ENCODE peak calls at places on chromosomes 6 and 20, in nine cellular contexts. X, D, U, K, F, O, E, T and P are unnamed samples. For H3K27me3, the result is how much of the 10 kb centered on the place peaks cover.

GRCh38 chr6:35722121-35722761 is 14.6 kb upstream of the ARMC12 start:
- DNase-seq in X (no peak), D (peak), U (peak), K (peak), F (no peak), O (no peak), E (no peak), T (no peak), P (no peak)

GRCh38 chr20:44702776-44703175 is 12.4 kb upstream of the CCN5 start:
- DNase-seq in X (peak), D (no peak), U (peak), K (peak), F (peak), O (no peak), E (no peak), T (no peak), P (peak)

GRCh38 chr20:19757973-19758887 is at the start of gene RIN2:
- DNase-seq in X (peak), D (peak), U (peak), K (peak), F (peak), O (peak), E (no peak), T (no peak), P (peak)

GRCh38 chr6:44676246-44676790 is 288.8 kb downstream of the CDC5L start:
- DNase-seq in X (no peak), D (no peak), U (no peak), K (no peak), F (no peak), O (no peak), E (no peak), T (no peak), P (no peak)

GRCh38 chr6:7758456-7758855 is 32.6 kb downstream of the BMP6 start:
- DNase-seq in X (peak), D (no peak), U (no peak), K (peak), F (peak), O (no peak), E (no peak), T (no peak), P (no peak)

GRCh38 chr6:51792273-51793030 is 295.0 kb downstream of the PKHD1 start:
- DNase-seq in X (no peak), D (no peak), U (no peak), K (no peak), F (no peak), O (peak), E (no peak), T (no peak), P (no peak)

GRCh38 chr6:116714761-116715160 is 33.8 kb downstream of the KPNA5 start:
- DNase-seq in X (no peak), D (no peak), U (no peak), K (no peak), F (no peak), O (no peak), E (no peak), T (no peak), P (no peak)

GRCh38 chr20:55132523-55132922 is 657.1 kb downstream of the DOK5 start:
- DNase-seq in X (no peak), D (no peak), U (no peak), K (no peak), F (no peak), O (no peak), E (no peak), T (no peak), P (no peak)

GRCh38 chr20:63322146-63322922 is 29.3 kb downstream of the COL20A1 start:
- DNase-seq in X (no peak), D (peak), U (no peak), K (no peak), F (no peak), O (no peak), E (no peak), T (no peak), P (peak)

GRCh38 chr6:165049362-165049761 is 260.0 kb downstream of the C6orf118 start:
- DNase-seq in X (peak), D (no peak), U (peak), K (no peak), F (no peak), O (peak), E (no peak), T (no peak), P (no peak)

GRCh38 chr6:31615748-31616147 is 714 bp downstream of the AIF1 start:
- DNase-seq in X (no peak), D (no peak), U (no peak), K (no peak), F (no peak), O (no peak), E (peak), T (peak), P (no peak)

GRCh38 chr6:150492941-150493340 is 106.7 kb upstream of the PLEKHG1 start:
- DNase-seq in X (peak), D (no peak), U (no peak), K (no peak), F (no peak), O (peak), E (no peak), T (no peak), P (no peak)

GRCh38 chr20:37356387-37356786 is 10.4 kb downstream of the SRC start:
- DNase-seq in X (no peak), D (peak), U (no peak), K (peak), F (peak), O (no peak), E (no peak), T (no peak), P (peak)

GRCh38 chr6:42404494-42404893 is 47.2 kb downstream of the TRERF1 start:
- DNase-seq in X (peak), D (no peak), U (peak), K (peak), F (no peak), O (no peak), E (peak), T (peak), P (no peak)

GRCh38 chr6:121951918-121952379 is 447.5 kb upstream of the HSF2 start:
- DNase-seq in X (peak), D (no peak), U (no peak), K (peak), F (no peak), O (peak), E (no peak), T (no peak), P (peak)

GRCh38 chr6:150547511-150548222 is 52.0 kb upstream of the PLEKHG1 start:
- DNase-seq in X (no peak), D (no peak), U (peak), K (no peak), F (no peak), O (no peak), E (no peak), T (no peak), P (no peak)

GRCh38 chr6:53605543-53606235 is 59.9 kb downstream of the KLHL31 start:
- DNase-seq in X (no peak), D (no peak), U (no peak), K (no peak), F (no peak), O (no peak), E (no peak), T (no peak), P (no peak)

GRCh38 chr6:138013949-138014348 is 93.3 kb downstream of the PERP start:
- DNase-seq in X (no peak), D (no peak), U (no peak), K (no peak), F (no peak), O (no peak), E (no peak), T (no peak), P (no peak)

GRCh38 chr20:63032861-63033634 is 26.3 kb upstream of the BHLHE23 start:
- DNase-seq in X (no peak), D (peak), U (no peak), K (no peak), F (peak), O (no peak), E (no peak), T (no peak), P (no peak)

GRCh38 chr6:125142614-125143013 is 11.0 kb upstream of the TPD52L1 start:
- DNase-seq in X (no peak), D (no peak), U (no peak), K (peak), F (no peak), O (no peak), E (no peak), T (no peak), P (no peak)

GRCh38 chr20:45436732-45437485 is 21.0 kb downstream of the PIGT start:
- DNase-seq in X (peak), D (peak), U (peak), K (peak), F (peak), O (peak), E (peak), T (peak), P (peak)

GRCh38 chr6:133553652-133554051 is 312.5 kb downstream of the EYA4 start:
- DNase-seq in X (peak), D (no peak), U (peak), K (peak), F (no peak), O (peak), E (peak), T (no peak), P (no peak)

GRCh38 chr6:134247271-134247833 is 70.6 kb downstream of the SGK1 start:
- DNase-seq in X (no peak), D (no peak), U (no peak), K (no peak), F (no peak), O (no peak), E (peak), T (peak), P (no peak)

GRCh38 chr6:72787521-72788031 is 165.7 kb downstream of the KCNQ5 start:
- DNase-seq in X (peak), D (no peak), U (no peak), K (peak), F (peak), O (peak), E (no peak), T (no peak), P (no peak)

GRCh38 chr20:20733943-20734342 is 21.5 kb upstream of the RALGAPA2 start:
- DNase-seq in X (no peak), D (no peak), U (no peak), K (no peak), F (no peak), O (no peak), E (no peak), T (no peak), P (no peak)

GRCh38 chr6:75205776-75206334 is at the start of gene COL12A1:
- DNase-seq in X (peak), D (peak), U (peak), K (peak), F (peak), O (peak), E (no peak), T (no peak), P (peak)

GRCh38 chr6:6930223-6930880 is 177.4 kb upstream of the RREB1 start:
- DNase-seq in X (no peak), D (no peak), U (no peak), K (no peak), F (no peak), O (no peak), E (no peak), T (no peak), P (no peak)

GRCh38 chr6:80211295-80211694 is 104.8 kb downstream of the BCKDHB start:
- DNase-seq in X (no peak), D (no peak), U (no peak), K (no peak), F (no peak), O (no peak), E (no peak), T (no peak), P (no peak)

GRCh38 chr20:2585811-2586210 is 49.4 kb downstream of the TMC2 start:
- DNase-seq in X (peak), D (no peak), U (no peak), K (peak), F (no peak), O (peak), E (no peak), T (no peak), P (no peak)

GRCh38 chr6:11865926-11866325 is 87.3 kb upstream of the ADTRP start:
- DNase-seq in X (no peak), D (no peak), U (no peak), K (peak), F (no peak), O (no peak), E (no peak), T (no peak), P (no peak)

DNA sequence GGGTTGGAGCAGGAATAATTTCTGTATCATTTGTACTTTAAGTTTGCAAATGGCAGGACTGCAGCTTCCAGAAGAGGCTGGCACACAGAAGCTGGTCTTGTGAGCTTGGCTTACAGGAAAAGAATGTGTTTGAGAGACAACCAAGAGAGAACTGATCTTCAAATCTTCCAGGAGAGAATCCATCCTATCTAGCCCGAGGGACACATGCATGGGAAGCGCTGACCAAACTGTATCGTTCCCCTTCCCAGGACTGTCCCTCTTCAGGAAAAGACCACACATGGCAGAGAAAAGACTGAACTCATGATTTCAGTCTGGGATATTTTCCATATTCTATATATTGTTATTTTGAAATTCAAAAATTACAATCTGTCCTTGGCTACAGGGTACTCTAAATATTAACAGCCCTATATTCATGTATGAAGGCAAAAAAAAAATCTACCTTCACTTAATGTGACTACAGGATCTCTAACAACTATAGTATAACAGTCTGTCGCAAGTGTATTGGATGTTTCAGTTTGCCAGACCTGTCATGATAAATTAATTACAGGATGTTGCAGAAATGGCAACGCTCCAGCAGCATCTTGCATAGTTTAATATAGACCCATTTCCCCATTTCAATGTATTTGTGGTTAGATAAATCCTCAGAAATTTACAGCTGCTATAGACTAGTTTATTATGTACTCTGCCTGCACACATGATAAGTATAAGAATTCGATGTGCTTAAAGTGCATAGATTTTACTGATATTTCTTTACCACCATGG is 99.4 kb downstream of the MYB start:
- DNase-seq in X (no peak), D (no peak), U (no peak), K (peak), F (no peak), O (peak), E (no peak), T (no peak), P (no peak)
- H3K27me3 ChIP-seq in X (under half), D (under half), U (under half), K (under half), F (under half), O (under half), E (under half), T (under half), P (under half)

GRCh38 chr6:34052918-34053608 is 92.8 kb downstream of the GRM4 start:
- DNase-seq in X (no peak), D (no peak), U (no peak), K (no peak), F (no peak), O (no peak), E (no peak), T (no peak), P (no peak)
- H3K27me3 ChIP-seq in X (under half), D (under half), U (under half), K (under half), F (under half), O (under half), E (under half), T (under half), P (under half)

GRCh38 chr6:166274739-166275370 is 33.3 kb downstream of the PRR18 start:
- DNase-seq in X (no peak), D (no peak), U (no peak), K (no peak), F (no peak), O (no peak), E (no peak), T (no peak), P (no peak)
- H3K27me3 ChIP-seq in X (under half), D (under half), U (under half), K (under half), F (under half), O (under half), E (under half), T (under half), P (under half)

GRCh38 chr6:129184808-129185366 is 301.9 kb downstream of the LAMA2 start:
- DNase-seq in X (no peak), D (no peak), U (no peak), K (peak), F (no peak), O (no peak), E (no peak), T (no peak), P (no peak)

GRCh38 chr6:129183039-129183438 is 300.1 kb downstream of the LAMA2 start:
- DNase-seq in X (no peak), D (no peak), U (no peak), K (peak), F (no peak), O (no peak), E (no peak), T (no peak), P (no peak)

GRCh38 chr6:129183681-129184216 is 300.8 kb downstream of the LAMA2 start:
- DNase-seq in X (no peak), D (no peak), U (no peak), K (peak), F (no peak), O (peak), E (no peak), T (no peak), P (no peak)

GRCh38 chr6:129186988-129187387 is 304.1 kb downstream of the LAMA2 start:
- DNase-seq in X (peak), D (no peak), U (no peak), K (peak), F (no peak), O (peak), E (no peak), T (no peak), P (no peak)

DNA sequence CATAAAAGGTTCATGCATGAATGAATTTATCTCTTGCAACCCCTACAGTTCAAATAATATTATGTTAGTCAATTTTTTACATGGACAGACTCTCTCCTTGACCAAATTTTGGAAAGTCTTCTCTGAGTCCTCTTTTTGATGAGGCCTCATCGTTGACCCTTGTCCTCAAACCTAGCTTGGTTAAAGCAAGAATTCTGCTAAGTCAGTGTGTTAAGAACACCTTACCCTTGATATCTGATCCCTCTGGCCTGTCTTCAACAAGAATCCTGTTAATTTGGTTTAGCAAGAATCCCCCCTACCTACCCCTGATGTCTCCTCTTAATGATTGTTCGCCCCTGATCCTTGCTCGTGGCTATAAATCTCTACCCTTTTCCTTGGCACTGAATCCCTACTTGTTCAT is 301.4 kb downstream of the LAMA2 start:
- DNase-seq in X (no peak), D (no peak), U (no peak), K (no peak), F (no peak), O (no peak), E (no peak), T (no peak), P (no peak)
- H3K27me3 ChIP-seq in X (under half), D (under half), U (under half), K (under half), F (under half), O (under half), E (under half), T (under half), P (under half)

GRCh38 chr6:100371591-100371990 is 93.1 kb downstream of the SIM1 start:
- DNase-seq in X (no peak), D (no peak), U (no peak), K (no peak), F (no peak), O (no peak), E (no peak), T (no peak), P (no peak)
- H3K27me3 ChIP-seq in X (under half), D (under half), U (under half), K (under half), F (under half), O (under half), E (under half), T (under half), P (under half)

DNA sequence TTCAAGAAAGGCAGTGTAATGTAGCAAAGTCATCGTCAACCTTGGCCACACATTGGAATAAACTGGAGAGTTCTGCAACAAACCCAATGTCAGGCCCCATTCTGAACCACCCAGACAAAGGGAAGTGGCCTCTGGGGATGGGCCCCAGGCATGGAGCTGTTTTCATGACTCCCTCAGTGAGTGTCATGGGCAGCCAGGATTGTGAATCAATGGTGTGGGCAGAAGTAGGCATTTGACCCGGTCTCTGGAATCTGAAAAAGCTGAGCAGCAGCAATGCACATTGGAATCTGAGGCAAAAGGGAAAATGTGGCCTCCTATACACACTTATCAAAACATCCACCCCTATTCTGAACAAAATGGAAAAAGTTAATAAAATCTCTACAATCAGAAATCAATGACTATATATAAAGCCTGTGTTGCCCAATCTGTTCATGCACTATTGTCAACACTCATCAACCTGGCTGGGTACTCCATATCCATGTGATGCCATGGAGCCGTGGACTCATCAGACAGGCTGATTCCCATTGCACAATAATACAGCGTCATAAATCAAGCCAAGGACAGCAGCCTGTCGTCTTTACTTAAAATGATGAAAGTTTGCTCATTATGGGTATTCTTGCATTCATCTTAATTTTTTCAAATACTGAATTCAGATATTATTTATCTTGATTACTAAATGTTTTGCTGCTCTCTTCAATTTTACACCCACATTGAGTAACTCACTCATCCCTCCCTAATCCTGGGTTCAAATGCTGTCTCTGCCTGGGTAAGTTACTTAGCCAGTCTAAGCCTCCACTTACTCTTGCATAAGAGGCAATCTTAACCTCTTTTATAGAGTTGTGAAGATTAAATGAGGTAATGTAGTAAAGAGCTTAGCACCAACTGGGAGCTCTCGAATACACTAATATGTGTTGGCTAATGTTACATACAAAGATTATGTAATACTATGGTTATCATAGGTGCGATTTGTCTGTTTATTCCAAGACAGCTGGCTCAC is 134.7 kb upstream of the STMND1 start:
- DNase-seq in X (no peak), D (no peak), U (no peak), K (no peak), F (no peak), O (peak), E (no peak), T (no peak), P (no peak)
- H3K27me3 ChIP-seq in X (under half), D (under half), U (under half), K (under half), F (under half), O (under half), E (under half), T (under half), P (under half)

DNA sequence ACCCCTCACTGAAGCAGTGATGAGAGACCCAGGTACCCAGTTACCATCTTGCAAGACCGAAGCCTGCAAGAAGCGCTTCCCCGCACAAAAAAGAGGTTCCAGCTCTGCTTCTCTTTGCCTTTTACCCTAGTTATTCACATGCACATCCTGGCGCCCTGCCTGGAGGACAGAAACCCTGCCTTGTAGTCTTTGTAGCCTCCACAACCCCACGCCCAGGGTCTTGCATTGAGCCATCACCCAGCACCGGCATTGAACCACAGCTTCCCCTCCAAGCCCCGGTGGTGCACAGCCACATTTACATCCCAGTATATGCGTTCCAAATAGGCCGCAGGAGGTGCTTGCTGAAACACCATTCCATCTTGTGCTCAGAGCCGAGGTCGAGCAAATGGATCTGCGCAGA is 61.8 kb downstream of the GNAS-AS1 start:
- DNase-seq in X (no peak), D (peak), U (no peak), K (no peak), F (no peak), O (no peak), E (no peak), T (no peak), P (no peak)
- H3K27me3 ChIP-seq in X (under half), D (under half), U (under half), K (under half), F (under half), O (under half), E (under half), T (under half), P (under half)